ENCODE peak calls at places on chromosomes 16 and 17, in six cellular contexts. One of them, this sample, is unnamed.

GRCh38 chr17:1956134-1956533 is 69.0 kb downstream of the RTN4RL1 start:
- DNase-seq in midbrain: no peak
- DNase-seq in CD8-positive, alpha-beta memory T cell: no peak
- DNase-seq in fibroblast of lung: no peak
- DNase-seq in NCI-H1417: peak; percentile 25
- DNase-seq in T-cell: no peak
- DNase-seq in this sample: no peak

GRCh38 chr16:67537636-67538591 is 9.3 kb downstream of the RIPOR1 start:
- DNase-seq in T-cell: peak; percentile 51
- DNase-seq in midbrain: peak; percentile 12
- DNase-seq in fibroblast of lung: no peak
- DNase-seq in NCI-H1417: peak; percentile 43
- DNase-seq in CD8-positive, alpha-beta memory T cell: peak; percentile 72
- DNase-seq in this sample: peak; percentile 75

GRCh38 chr16:15829460-15829859 is 27.4 kb downstream of the MYH11 start:
- DNase-seq in NCI-H1417: no peak
- DNase-seq in fibroblast of lung: peak; percentile 45
- DNase-seq in T-cell: no peak
- DNase-seq in midbrain: no peak
- DNase-seq in CD8-positive, alpha-beta memory T cell: no peak
- DNase-seq in this sample: no peak

GRCh38 chr17:48825446-48826381 is 5.1 kb upstream of the CALCOCO2 start:
- DNase-seq in T-cell: no peak
- DNase-seq in fibroblast of lung: peak; percentile 57
- DNase-seq in CD8-positive, alpha-beta memory T cell: no peak
- DNase-seq in NCI-H1417: no peak
- DNase-seq in midbrain: no peak
- DNase-seq in this sample: no peak

GRCh38 chr16:57155702-57156350 is 30.0 kb downstream of the PSME3IP1 start:
- DNase-seq in T-cell: no peak
- DNase-seq in midbrain: no peak
- DNase-seq in CD8-positive, alpha-beta memory T cell: no peak
- DNase-seq in fibroblast of lung: no peak
- DNase-seq in NCI-H1417: no peak
- DNase-seq in this sample: no peak

GRCh38 chr16:89924298-89924924 is 1.3 kb downstream of the TUBB3 start:
- DNase-seq in midbrain: peak; percentile 14
- DNase-seq in NCI-H1417: peak; percentile 72
- DNase-seq in fibroblast of lung: peak; percentile 36
- DNase-seq in CD8-positive, alpha-beta memory T cell: peak; percentile 29
- DNase-seq in T-cell: peak; percentile 33
- DNase-seq in this sample: peak; percentile 16

GRCh38 chr17:31479009-31479408 is 87.5 kb downstream of the RAB11FIP4 start:
- DNase-seq in fibroblast of lung: no peak
- DNase-seq in CD8-positive, alpha-beta memory T cell: no peak
- DNase-seq in NCI-H1417: no peak
- DNase-seq in T-cell: no peak
- DNase-seq in midbrain: no peak
- DNase-seq in this sample: no peak

GRCh38 chr17:29042679-29043538 is at the start of gene PIPOX:
- DNase-seq in fibroblast of lung: peak; percentile 46
- DNase-seq in CD8-positive, alpha-beta memory T cell: no peak
- DNase-seq in NCI-H1417: peak; percentile 98
- DNase-seq in midbrain: peak; percentile 60
- DNase-seq in T-cell: no peak
- DNase-seq in this sample: peak; percentile 54

GRCh38 chr16:66714659-66715307 is 18.2 kb upstream of the CMTM4 start:
- DNase-seq in midbrain: no peak
- DNase-seq in NCI-H1417: no peak
- DNase-seq in CD8-positive, alpha-beta memory T cell: no peak
- DNase-seq in T-cell: no peak
- DNase-seq in fibroblast of lung: no peak
- DNase-seq in this sample: no peak

GRCh38 chr16:73527191-73527590 is 479.3 kb upstream of the ZFHX3 start:
- DNase-seq in midbrain: no peak
- DNase-seq in NCI-H1417: peak; percentile 44
- DNase-seq in fibroblast of lung: no peak
- DNase-seq in CD8-positive, alpha-beta memory T cell: no peak
- DNase-seq in T-cell: no peak
- DNase-seq in this sample: no peak

GRCh38 chr17:28396635-28397239 is 9.3 kb downstream of the SLC46A1 start:
- DNase-seq in T-cell: no peak
- DNase-seq in fibroblast of lung: no peak
- DNase-seq in CD8-positive, alpha-beta memory T cell: no peak
- DNase-seq in NCI-H1417: no peak
- DNase-seq in midbrain: no peak
- DNase-seq in this sample: no peak

GRCh38 chr16:84599528-84600202 is 18.2 kb downstream of the COTL1 start:
- DNase-seq in CD8-positive, alpha-beta memory T cell: no peak
- DNase-seq in T-cell: no peak
- DNase-seq in fibroblast of lung: peak; percentile 81
- DNase-seq in NCI-H1417: peak; percentile 58
- DNase-seq in midbrain: peak; percentile 77
- DNase-seq in this sample: peak; percentile 91

GRCh38 chr16:373020-373598 is 2.8 kb upstream of the MRPL28 start:
- DNase-seq in midbrain: no peak
- DNase-seq in NCI-H1417: no peak
- DNase-seq in CD8-positive, alpha-beta memory T cell: no peak
- DNase-seq in T-cell: no peak
- DNase-seq in fibroblast of lung: no peak
- DNase-seq in this sample: no peak

GRCh38 chr16:58337090-58337444 is 42.2 kb upstream of the PRSS54 start:
- DNase-seq in T-cell: no peak
- DNase-seq in NCI-H1417: no peak
- DNase-seq in fibroblast of lung: no peak
- DNase-seq in midbrain: no peak
- DNase-seq in CD8-positive, alpha-beta memory T cell: no peak
- DNase-seq in this sample: no peak

GRCh38 chr17:19733953-19734526 is 14.1 kb downstream of the ALDH3A1 start:
- DNase-seq in midbrain: no peak
- DNase-seq in CD8-positive, alpha-beta memory T cell: no peak
- DNase-seq in NCI-H1417: no peak
- DNase-seq in T-cell: no peak
- DNase-seq in fibroblast of lung: no peak
- DNase-seq in this sample: no peak

GRCh38 chr17:35749560-35750412 is 3.3 kb downstream of the GAS2L2 start:
- DNase-seq in fibroblast of lung: no peak
- DNase-seq in T-cell: no peak
- DNase-seq in midbrain: no peak
- DNase-seq in NCI-H1417: peak; percentile 30
- DNase-seq in CD8-positive, alpha-beta memory T cell: no peak
- DNase-seq in this sample: no peak

GRCh38 chr17:77882481-77883212 is 75.9 kb upstream of the TNRC6C start:
- DNase-seq in T-cell: peak; percentile 95
- DNase-seq in fibroblast of lung: peak; percentile 88
- DNase-seq in NCI-H1417: no peak
- DNase-seq in midbrain: peak; percentile 66
- DNase-seq in CD8-positive, alpha-beta memory T cell: peak; percentile 84
- DNase-seq in this sample: no peak

GRCh38 chr17:76132574-76133338 is 8.3 kb downstream of the FOXJ1 start:
- DNase-seq in T-cell: no peak
- DNase-seq in CD8-positive, alpha-beta memory T cell: no peak
- DNase-seq in NCI-H1417: peak; percentile 80
- DNase-seq in midbrain: no peak
- DNase-seq in fibroblast of lung: no peak
- DNase-seq in this sample: no peak

GRCh38 chr17:35743911-35744328 is 9.1 kb downstream of the GAS2L2 start:
- DNase-seq in NCI-H1417: no peak
- DNase-seq in CD8-positive, alpha-beta memory T cell: no peak
- DNase-seq in T-cell: no peak
- DNase-seq in midbrain: no peak
- DNase-seq in fibroblast of lung: peak; percentile 45
- DNase-seq in this sample: peak; percentile 30

GRCh38 chr16:88378401-88378800 is 4.4 kb upstream of the ZNF469 start:
- DNase-seq in midbrain: no peak
- DNase-seq in fibroblast of lung: no peak
- DNase-seq in NCI-H1417: no peak
- DNase-seq in T-cell: no peak
- DNase-seq in CD8-positive, alpha-beta memory T cell: no peak
- DNase-seq in this sample: no peak

GRCh38 chr17:33200587-33200986 is 92.5 kb downstream of the ASIC2 start:
- DNase-seq in CD8-positive, alpha-beta memory T cell: no peak
- DNase-seq in T-cell: no peak
- DNase-seq in fibroblast of lung: peak; percentile 41
- DNase-seq in midbrain: no peak
- DNase-seq in NCI-H1417: no peak
- DNase-seq in this sample: no peak

GRCh38 chr17:787641-788221 is 5.6 kb downstream of the MRM3 start:
- DNase-seq in CD8-positive, alpha-beta memory T cell: no peak
- DNase-seq in fibroblast of lung: no peak
- DNase-seq in midbrain: no peak
- DNase-seq in T-cell: no peak
- DNase-seq in NCI-H1417: no peak
- DNase-seq in this sample: no peak

GRCh38 chr17:45951403-45951802 is 47.6 kb upstream of the STH start:
- DNase-seq in midbrain: no peak
- DNase-seq in fibroblast of lung: no peak
- DNase-seq in T-cell: no peak
- DNase-seq in CD8-positive, alpha-beta memory T cell: no peak
- DNase-seq in NCI-H1417: no peak
- DNase-seq in this sample: no peak

GRCh38 chr16:85473909-85474640 is 139.0 kb upstream of the GSE1 start:
- DNase-seq in CD8-positive, alpha-beta memory T cell: no peak
- DNase-seq in T-cell: no peak
- DNase-seq in fibroblast of lung: no peak
- DNase-seq in midbrain: no peak
- DNase-seq in NCI-H1417: peak; percentile 72
- DNase-seq in this sample: no peak

GRCh38 chr17:60947100-60947499 is 269.4 kb downstream of the BCAS3 start:
- DNase-seq in midbrain: no peak
- DNase-seq in CD8-positive, alpha-beta memory T cell: no peak
- DNase-seq in T-cell: no peak
- DNase-seq in fibroblast of lung: peak; percentile 62
- DNase-seq in NCI-H1417: no peak
- DNase-seq in this sample: no peak

GRCh38 chr17:74192950-74193781 is 10.3 kb upstream of the RPL38 start:
- DNase-seq in midbrain: peak; percentile 23
- DNase-seq in fibroblast of lung: no peak
- DNase-seq in CD8-positive, alpha-beta memory T cell: no peak
- DNase-seq in T-cell: no peak
- DNase-seq in NCI-H1417: peak; percentile 83
- DNase-seq in this sample: no peak

GRCh38 chr17:79711715-79712305 is 18.9 kb upstream of the ENPP7 start:
- DNase-seq in midbrain: no peak
- DNase-seq in CD8-positive, alpha-beta memory T cell: no peak
- DNase-seq in T-cell: no peak
- DNase-seq in fibroblast of lung: no peak
- DNase-seq in NCI-H1417: no peak
- DNase-seq in this sample: no peak

GRCh38 chr16:1523581-1524245 is 9.8 kb upstream of the TMEM204 start:
- DNase-seq in CD8-positive, alpha-beta memory T cell: no peak
- DNase-seq in NCI-H1417: no peak
- DNase-seq in midbrain: no peak
- DNase-seq in T-cell: no peak
- DNase-seq in fibroblast of lung: no peak
- DNase-seq in this sample: no peak

GRCh38 chr16:84953051-84953746 is 58.1 kb downstream of the ZDHHC7 start:
- DNase-seq in CD8-positive, alpha-beta memory T cell: no peak
- DNase-seq in fibroblast of lung: no peak
- DNase-seq in NCI-H1417: no peak
- DNase-seq in T-cell: no peak
- DNase-seq in midbrain: no peak
- DNase-seq in this sample: peak; percentile 9

GRCh38 chr17:42050360-42051012 is at the start of gene C17orf113:
- DNase-seq in CD8-positive, alpha-beta memory T cell: peak; percentile 26
- DNase-seq in fibroblast of lung: peak; percentile 13
- DNase-seq in T-cell: peak; percentile 20
- DNase-seq in midbrain: peak; percentile 45
- DNase-seq in NCI-H1417: peak; percentile 68
- DNase-seq in this sample: peak; percentile 36

GRCh38 chr17:79728169-79728907 is 2.4 kb upstream of the ENPP7 start:
- DNase-seq in NCI-H1417: peak; percentile 22
- DNase-seq in CD8-positive, alpha-beta memory T cell: peak; percentile 72
- DNase-seq in midbrain: peak; percentile 93
- DNase-seq in fibroblast of lung: peak; percentile 85
- DNase-seq in T-cell: peak; percentile 94
- DNase-seq in this sample: peak; percentile 90

GRCh38 chr16:74186589-74186988 is 110.0 kb upstream of the PSMD7 start:
- DNase-seq in fibroblast of lung: peak; percentile 0
- DNase-seq in T-cell: no peak
- DNase-seq in NCI-H1417: peak; percentile 29
- DNase-seq in midbrain: no peak
- DNase-seq in CD8-positive, alpha-beta memory T cell: no peak
- DNase-seq in this sample: no peak

GRCh38 chr17:43409131-43409530 is 10.3 kb downstream of the ARL4D start:
- DNase-seq in T-cell: no peak
- DNase-seq in NCI-H1417: no peak
- DNase-seq in CD8-positive, alpha-beta memory T cell: no peak
- DNase-seq in fibroblast of lung: no peak
- DNase-seq in midbrain: no peak
- DNase-seq in this sample: no peak

GRCh38 chr16:10780628-10781027 is 37.0 kb downstream of the NUBP1 start:
- DNase-seq in midbrain: no peak
- DNase-seq in fibroblast of lung: no peak
- DNase-seq in CD8-positive, alpha-beta memory T cell: no peak
- DNase-seq in T-cell: no peak
- DNase-seq in NCI-H1417: no peak
- DNase-seq in this sample: no peak

GRCh38 chr16:81127051-81127450 is 30.9 kb upstream of the GCSH start:
- DNase-seq in CD8-positive, alpha-beta memory T cell: no peak
- DNase-seq in NCI-H1417: no peak
- DNase-seq in fibroblast of lung: peak; percentile 9
- DNase-seq in T-cell: no peak
- DNase-seq in midbrain: no peak
- DNase-seq in this sample: no peak